ENCODE peak calls at places on chromosomes 2 and 18, in six cellular contexts. One of them, this sample, is unnamed.

GRCh38 chr2:72146357-72147302 is 1.0 kb downstream of the CYP26B1 start:
- DNase-seq in A549: no peak
- DNase-seq in HepG2: no peak
- DNase-seq in endothelial cell of umbilical vein: peak
- DNase-seq in K562: no peak
- DNase-seq in GM12878: no peak
- DNase-seq in this sample: no peak

GRCh38 chr2:28643911-28644334 is 107.7 kb upstream of the PPP1CB start:
- DNase-seq in endothelial cell of umbilical vein: peak
- DNase-seq in A549: no peak
- DNase-seq in K562: no peak
- DNase-seq in GM12878: no peak
- DNase-seq in HepG2: no peak
- DNase-seq in this sample: no peak

GRCh38 chr2:40304340-40304739 is 147.6 kb downstream of the SLC8A1 start:
- DNase-seq in A549: no peak
- DNase-seq in HepG2: no peak
- DNase-seq in GM12878: no peak
- DNase-seq in K562: no peak
- DNase-seq in endothelial cell of umbilical vein: no peak
- DNase-seq in this sample: no peak

GRCh38 chr2:71785550-71785951 is 332.2 kb downstream of the DYSF start:
- DNase-seq in K562: no peak
- DNase-seq in GM12878: no peak
- DNase-seq in A549: no peak
- DNase-seq in endothelial cell of umbilical vein: no peak
- DNase-seq in HepG2: no peak
- DNase-seq in this sample: no peak

GRCh38 chr2:100959225-100959880 is 42.7 kb upstream of the RPL31 start:
- DNase-seq in A549: no peak
- DNase-seq in HepG2: no peak
- DNase-seq in GM12878: no peak
- DNase-seq in K562: no peak
- DNase-seq in endothelial cell of umbilical vein: peak
- DNase-seq in this sample: no peak

GRCh38 chr18:49193896-49194295 is 243.1 kb upstream of the SMAD7 start:
- DNase-seq in HepG2: no peak
- DNase-seq in endothelial cell of umbilical vein: no peak
- DNase-seq in K562: no peak
- DNase-seq in A549: no peak
- DNase-seq in GM12878: no peak
- DNase-seq in this sample: no peak

GRCh38 chr2:112150447-112150846 is 12.3 kb downstream of the FBLN7 start:
- DNase-seq in endothelial cell of umbilical vein: peak
- DNase-seq in K562: no peak
- DNase-seq in HepG2: no peak
- DNase-seq in A549: no peak
- DNase-seq in GM12878: no peak
- DNase-seq in this sample: no peak

GRCh38 chr18:3029215-3029972 is 16.4 kb upstream of the LPIN2 start:
- DNase-seq in HepG2: no peak
- DNase-seq in GM12878: no peak
- DNase-seq in K562: peak
- DNase-seq in endothelial cell of umbilical vein: peak
- DNase-seq in A549: no peak
- DNase-seq in this sample: no peak

GRCh38 chr2:10020001-10020400 is 23.3 kb upstream of the KLF11 start:
- DNase-seq in HepG2: no peak
- DNase-seq in GM12878: no peak
- DNase-seq in A549: no peak
- DNase-seq in K562: no peak
- DNase-seq in endothelial cell of umbilical vein: no peak
- DNase-seq in this sample: no peak

GRCh38 chr2:69564604-69565003 is 78.9 kb downstream of the AAK1 start:
- DNase-seq in K562: no peak
- DNase-seq in A549: no peak
- DNase-seq in GM12878: no peak
- DNase-seq in HepG2: no peak
- DNase-seq in endothelial cell of umbilical vein: no peak
- DNase-seq in this sample: no peak

GRCh38 chr2:69159988-69160387 is 147.0 kb downstream of the ANTXR1 start:
- DNase-seq in HepG2: peak
- DNase-seq in endothelial cell of umbilical vein: no peak
- DNase-seq in K562: no peak
- DNase-seq in A549: no peak
- DNase-seq in GM12878: no peak
- DNase-seq in this sample: no peak

GRCh38 chr2:178152977-178153376 is 40.7 kb downstream of the RBM45 start:
- DNase-seq in endothelial cell of umbilical vein: no peak
- DNase-seq in K562: no peak
- DNase-seq in GM12878: no peak
- DNase-seq in A549: no peak
- DNase-seq in HepG2: no peak
- DNase-seq in this sample: no peak

GRCh38 chr18:7950380-7951143 is 383.4 kb downstream of the PTPRM start:
- DNase-seq in K562: peak
- DNase-seq in endothelial cell of umbilical vein: peak
- DNase-seq in GM12878: no peak
- DNase-seq in HepG2: peak
- DNase-seq in A549: peak
- DNase-seq in this sample: no peak

GRCh38 chr2:206198677-206199076 is 39.0 kb downstream of the EEF1B2 start:
- DNase-seq in K562: no peak
- DNase-seq in endothelial cell of umbilical vein: no peak
- DNase-seq in A549: no peak
- DNase-seq in GM12878: no peak
- DNase-seq in HepG2: no peak
- DNase-seq in this sample: peak

GRCh38 chr2:121502246-121502645 is 28.4 kb upstream of the RNU4ATAC start:
- DNase-seq in K562: no peak
- DNase-seq in endothelial cell of umbilical vein: no peak
- DNase-seq in GM12878: no peak
- DNase-seq in HepG2: no peak
- DNase-seq in A549: no peak
- DNase-seq in this sample: no peak

GRCh38 chr2:157782057-157782845 is 93.9 kb downstream of the ACVR1 start:
- DNase-seq in endothelial cell of umbilical vein: no peak
- DNase-seq in GM12878: no peak
- DNase-seq in K562: peak
- DNase-seq in A549: no peak
- DNase-seq in HepG2: peak
- DNase-seq in this sample: no peak

GRCh38 chr18:29753379-29753778 is 1289.2 kb downstream of the DSC3 start:
- DNase-seq in HepG2: no peak
- DNase-seq in GM12878: no peak
- DNase-seq in endothelial cell of umbilical vein: no peak
- DNase-seq in K562: no peak
- DNase-seq in A549: no peak
- DNase-seq in this sample: no peak

GRCh38 chr2:215825709-215826108 is 187.6 kb downstream of the MREG start:
- DNase-seq in K562: no peak
- DNase-seq in endothelial cell of umbilical vein: no peak
- DNase-seq in HepG2: no peak
- DNase-seq in GM12878: no peak
- DNase-seq in A549: no peak
- DNase-seq in this sample: no peak

GRCh38 chr18:72160504-72161445 is 383.4 kb downstream of the CBLN2 start:
- DNase-seq in K562: no peak
- DNase-seq in A549: no peak
- DNase-seq in endothelial cell of umbilical vein: no peak
- DNase-seq in HepG2: no peak
- DNase-seq in GM12878: no peak
- DNase-seq in this sample: no peak

GRCh38 chr18:9918016-9918680 is 4.3 kb downstream of the VAPA start:
- DNase-seq in HepG2: peak
- DNase-seq in A549: peak
- DNase-seq in endothelial cell of umbilical vein: peak
- DNase-seq in GM12878: no peak
- DNase-seq in K562: no peak
- DNase-seq in this sample: no peak

GRCh38 chr2:43405829-43406228 is 179.4 kb upstream of the ZFP36L2 start:
- DNase-seq in HepG2: no peak
- DNase-seq in GM12878: no peak
- DNase-seq in K562: no peak
- DNase-seq in endothelial cell of umbilical vein: no peak
- DNase-seq in A549: no peak
- DNase-seq in this sample: peak

GRCh38 chr2:216636570-216637450 is 3.6 kb downstream of the IGFBP2 start:
- DNase-seq in A549: peak
- DNase-seq in endothelial cell of umbilical vein: peak
- DNase-seq in GM12878: no peak
- DNase-seq in K562: peak
- DNase-seq in HepG2: peak
- DNase-seq in this sample: peak

GRCh38 chr2:177254433-177255226 is 9.9 kb downstream of the NFE2L2 start:
- DNase-seq in endothelial cell of umbilical vein: peak
- DNase-seq in GM12878: no peak
- DNase-seq in A549: no peak
- DNase-seq in HepG2: peak
- DNase-seq in K562: peak
- DNase-seq in this sample: peak

GRCh38 chr2:141942006-141942789 is 188.6 kb downstream of the LRP1B start:
- DNase-seq in K562: no peak
- DNase-seq in HepG2: no peak
- DNase-seq in GM12878: no peak
- DNase-seq in A549: no peak
- DNase-seq in endothelial cell of umbilical vein: no peak
- DNase-seq in this sample: no peak

GRCh38 chr18:21741511-21742322 is 1.1 kb downstream of the MIB1 start:
- DNase-seq in endothelial cell of umbilical vein: peak
- DNase-seq in A549: no peak
- DNase-seq in K562: no peak
- DNase-seq in GM12878: no peak
- DNase-seq in HepG2: no peak
- DNase-seq in this sample: peak

GRCh38 chr18:78726326-78727056 is 253.1 kb upstream of the SALL3 start:
- DNase-seq in endothelial cell of umbilical vein: no peak
- DNase-seq in HepG2: no peak
- DNase-seq in GM12878: no peak
- DNase-seq in K562: no peak
- DNase-seq in A549: no peak
- DNase-seq in this sample: no peak

GRCh38 chr18:5527603-5528002 is 16.2 kb downstream of the EPB41L3 start:
- DNase-seq in GM12878: no peak
- DNase-seq in endothelial cell of umbilical vein: peak
- DNase-seq in HepG2: no peak
- DNase-seq in A549: no peak
- DNase-seq in K562: no peak
- DNase-seq in this sample: no peak

GRCh38 chr2:230872968-230873669 is 8.4 kb downstream of the ITM2C start:
- DNase-seq in GM12878: peak
- DNase-seq in K562: no peak
- DNase-seq in endothelial cell of umbilical vein: no peak
- DNase-seq in HepG2: no peak
- DNase-seq in A549: no peak
- DNase-seq in this sample: no peak
- TF ChIP-seq MYC in GM12878: no peak
- TF ChIP-seq MYC in K562: no peak
- TF ChIP-seq MYC in endothelial cell of umbilical vein: no peak
- TF ChIP-seq MYC in HepG2: no peak
- TF ChIP-seq MYC in A549: no peak
- TF ChIP-seq MYC in this sample: no peak

GRCh38 chr2:219126555-219126954 is 34.1 kb downstream of the NHEJ1 start:
- DNase-seq in GM12878: no peak
- DNase-seq in HepG2: peak
- DNase-seq in endothelial cell of umbilical vein: no peak
- DNase-seq in A549: peak
- DNase-seq in K562: no peak
- DNase-seq in this sample: no peak
- TF ChIP-seq POLR2A in GM12878: no peak
- TF ChIP-seq POLR2A in HepG2: no peak
- TF ChIP-seq POLR2A in endothelial cell of umbilical vein: no peak
- TF ChIP-seq POLR2A in A549: no peak
- TF ChIP-seq POLR2A in K562: no peak
- TF ChIP-seq POLR2A in this sample: no peak

GRCh38 chr18:65725421-65726050 is 25.3 kb upstream of the CDH7 start:
- DNase-seq in HepG2: peak
- DNase-seq in K562: no peak
- DNase-seq in endothelial cell of umbilical vein: no peak
- DNase-seq in GM12878: no peak
- DNase-seq in A549: no peak
- DNase-seq in this sample: peak
- TF ChIP-seq CTCF in HepG2: peak
- TF ChIP-seq CTCF in K562: no peak
- TF ChIP-seq CTCF in endothelial cell of umbilical vein: no peak
- TF ChIP-seq CTCF in GM12878: peak
- TF ChIP-seq CTCF in A549: peak
- TF ChIP-seq CTCF in this sample: peak

GRCh38 chr2:4140284-4140962 is 437.0 kb downstream of the DCDC2C start:
- DNase-seq in K562: no peak
- DNase-seq in HepG2: no peak
- DNase-seq in GM12878: no peak
- DNase-seq in endothelial cell of umbilical vein: no peak
- DNase-seq in A549: no peak
- DNase-seq in this sample: no peak
- TF ChIP-seq MYC in K562: no peak
- TF ChIP-seq MYC in HepG2: no peak
- TF ChIP-seq MYC in GM12878: no peak
- TF ChIP-seq MYC in endothelial cell of umbilical vein: no peak
- TF ChIP-seq MYC in A549: no peak
- TF ChIP-seq MYC in this sample: no peak

GRCh38 chr18:64337673-64338072 is 188.8 kb upstream of the LINC00305 start:
- DNase-seq in A549: no peak
- DNase-seq in HepG2: no peak
- DNase-seq in K562: no peak
- DNase-seq in endothelial cell of umbilical vein: no peak
- DNase-seq in GM12878: no peak
- DNase-seq in this sample: no peak
- TF ChIP-seq POLR2A in A549: no peak
- TF ChIP-seq POLR2A in HepG2: no peak
- TF ChIP-seq POLR2A in K562: no peak
- TF ChIP-seq POLR2A in endothelial cell of umbilical vein: no peak
- TF ChIP-seq POLR2A in GM12878: no peak
- TF ChIP-seq POLR2A in this sample: no peak

This sample was measured in NB4.